ENCODE peak calls at places on chromosomes 12 and 14, in eight cellular contexts. Y is AG09309, D is astrocyte of the spinal cord, C is fibroblast of lung, O is colonic mucosa, W is astrocyte, Z is heart right ventricle, S is left ventricle myocardium inferior. B is an unnamed sample.

GRCh38 chr12:29796823-29797263 is 13.1 kb upstream of the TMTC1 start:
- DNase-seq in Y (peak), D (peak), C (peak), O (peak), W (peak), Z (peak), S (no peak), B (peak)

GRCh38 chr12:57803317-57803893 is 15.1 kb downstream of the AVIL start:
- DNase-seq in Y (peak), D (peak), C (peak), O (peak), W (no peak), Z (peak), S (peak), B (peak)

GRCh38 chr12:124286414-124286813 is 8.5 kb upstream of the RFLNA start:
- DNase-seq in Y (no peak), D (peak), C (peak), O (no peak), W (peak), Z (no peak), S (no peak), B (peak)

GRCh38 chr12:69007166-69007857 is 74.3 kb upstream of the CPM start:
- DNase-seq in Y (peak), D (peak), C (peak), O (peak), W (peak), Z (no peak), S (no peak), B (no peak)

GRCh38 chr12:125198647-125199046 is 133.4 kb downstream of the AACS start:
- DNase-seq in Y (no peak), D (no peak), C (no peak), O (no peak), W (no peak), Z (no peak), S (no peak), B (no peak)

GRCh38 chr14:101364503-101365328 is 196.6 kb upstream of the DIO3 start:
- DNase-seq in Y (no peak), D (no peak), C (no peak), O (peak), W (no peak), Z (no peak), S (no peak), B (no peak)

GRCh38 chr12:91326043-91327027 is 143.7 kb upstream of the DCN start:
- DNase-seq in Y (no peak), D (peak), C (peak), O (peak), W (peak), Z (peak), S (no peak), B (peak)

GRCh38 chr14:32382704-32383103 is 53.6 kb downstream of the AKAP6 start:
- DNase-seq in Y (no peak), D (peak), C (no peak), O (no peak), W (no peak), Z (no peak), S (no peak), B (peak)

GRCh38 chr12:65911321-65911720 is 87.0 kb downstream of the HMGA2 start:
- DNase-seq in Y (no peak), D (peak), C (peak), O (peak), W (no peak), Z (no peak), S (no peak), B (peak)

GRCh38 chr14:25086817-25087396 is 37.0 kb upstream of the STXBP6 start:
- DNase-seq in Y (no peak), D (no peak), C (no peak), O (no peak), W (no peak), Z (no peak), S (no peak), B (no peak)

GRCh38 chr12:93199831-93200236 is 177.9 kb upstream of the NUDT4 start:
- DNase-seq in Y (no peak), D (peak), C (peak), O (no peak), W (peak), Z (no peak), S (no peak), B (no peak)

GRCh38 chr12:67969134-67969782 is 20.0 kb upstream of the IFNG-AS1 start:
- DNase-seq in Y (no peak), D (no peak), C (peak), O (no peak), W (peak), Z (no peak), S (no peak), B (no peak)

GRCh38 chr14:89977668-89978067 is 21.9 kb downstream of the TDP1 start:
- DNase-seq in Y (no peak), D (no peak), C (no peak), O (no peak), W (no peak), Z (no peak), S (no peak), B (no peak)

GRCh38 chr12:22333186-22333745 is 1.2 kb downstream of the ST8SIA1 start:
- DNase-seq in Y (peak), D (peak), C (peak), O (no peak), W (peak), Z (no peak), S (no peak), B (no peak)

GRCh38 chr14:73787760-73788508 is 63.7 kb upstream of the PTGR2 start:
- DNase-seq in Y (no peak), D (peak), C (peak), O (no peak), W (peak), Z (no peak), S (no peak), B (no peak)

GRCh38 chr12:92503029-92503931 is 199.5 kb upstream of the PLEKHG7 start:
- DNase-seq in Y (no peak), D (no peak), C (no peak), O (no peak), W (no peak), Z (no peak), S (no peak), B (no peak)

GRCh38 chr14:101839236-101839635 is 77.7 kb downstream of the PPP2R5C start:
- DNase-seq in Y (no peak), D (no peak), C (no peak), O (no peak), W (no peak), Z (no peak), S (no peak), B (no peak)

DNA sequence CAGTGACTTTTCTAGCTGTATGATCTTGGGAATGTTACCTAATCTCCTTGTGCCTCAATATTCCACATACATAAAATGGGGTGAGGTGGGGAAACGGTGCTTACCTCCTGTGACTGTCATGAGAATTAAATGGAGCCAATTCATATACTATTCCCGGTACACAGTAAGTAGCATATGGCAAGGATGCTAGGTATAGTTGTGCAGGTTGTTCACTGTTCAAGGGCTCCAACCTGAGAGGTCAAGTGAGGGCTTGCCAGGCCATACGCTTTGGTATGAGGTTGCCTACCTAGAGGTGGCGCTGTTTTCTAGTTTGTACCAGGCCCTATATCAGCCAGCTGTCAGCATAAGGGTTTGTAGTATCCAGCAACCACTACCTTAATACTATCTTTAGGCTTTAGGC is 3.6 kb upstream of the BATF start:
- DNase-seq in Y (no peak), D (no peak), C (no peak), O (no peak), W (no peak), Z (no peak), S (no peak), B (no peak)
- TF ChIP-seq CTCF in Y (peak), D (peak), C (peak), O (no peak), W (no peak), Z (no peak), S (peak), B (no peak)

GRCh38 chr12:55657282-55657681 is 20.6 kb downstream of the OR10P1 start:
- DNase-seq in Y (no peak), D (no peak), C (no peak), O (no peak), W (no peak), Z (no peak), S (no peak), B (no peak)

GRCh38 chr12:55654506-55655224 is 18.0 kb downstream of the OR10P1 start:
- DNase-seq in Y (no peak), D (no peak), C (no peak), O (no peak), W (no peak), Z (no peak), S (no peak), B (no peak)

GRCh38 chr12:55651314-55651703 is 14.6 kb downstream of the OR10P1 start:
- DNase-seq in Y (no peak), D (no peak), C (no peak), O (no peak), W (no peak), Z (no peak), S (no peak), B (no peak)

GRCh38 chr12:55653031-55653430 is 16.3 kb downstream of the OR10P1 start:
- DNase-seq in Y (no peak), D (no peak), C (no peak), O (no peak), W (no peak), Z (no peak), S (no peak), B (no peak)

DNA sequence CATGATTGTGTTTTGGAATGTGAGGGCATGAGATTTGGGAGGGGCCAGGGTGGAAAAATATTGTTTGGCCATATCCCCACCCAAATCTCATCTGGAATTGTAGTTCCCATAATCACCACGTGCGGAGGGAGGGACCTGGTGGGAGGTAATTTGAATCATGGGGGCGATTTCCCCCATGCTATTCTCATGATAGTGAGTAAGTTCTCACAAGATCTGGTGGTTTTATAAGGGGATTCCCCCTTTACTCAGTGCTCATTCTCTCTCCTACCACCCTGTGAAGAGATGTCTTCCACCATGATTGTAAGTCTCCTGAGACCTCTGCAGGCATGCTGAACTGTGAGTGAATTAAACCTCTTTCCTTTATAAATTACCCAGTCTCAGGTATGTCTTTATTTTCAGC is 15.7 kb downstream of the OR10P1 start:
- DNase-seq in Y (no peak), D (no peak), C (no peak), O (no peak), W (no peak), Z (no peak), S (no peak), B (no peak)
- TF ChIP-seq CTCF in Y (no peak), D (no peak), C (no peak), O (no peak), W (no peak), Z (no peak), S (no peak), B (no peak)

DNA sequence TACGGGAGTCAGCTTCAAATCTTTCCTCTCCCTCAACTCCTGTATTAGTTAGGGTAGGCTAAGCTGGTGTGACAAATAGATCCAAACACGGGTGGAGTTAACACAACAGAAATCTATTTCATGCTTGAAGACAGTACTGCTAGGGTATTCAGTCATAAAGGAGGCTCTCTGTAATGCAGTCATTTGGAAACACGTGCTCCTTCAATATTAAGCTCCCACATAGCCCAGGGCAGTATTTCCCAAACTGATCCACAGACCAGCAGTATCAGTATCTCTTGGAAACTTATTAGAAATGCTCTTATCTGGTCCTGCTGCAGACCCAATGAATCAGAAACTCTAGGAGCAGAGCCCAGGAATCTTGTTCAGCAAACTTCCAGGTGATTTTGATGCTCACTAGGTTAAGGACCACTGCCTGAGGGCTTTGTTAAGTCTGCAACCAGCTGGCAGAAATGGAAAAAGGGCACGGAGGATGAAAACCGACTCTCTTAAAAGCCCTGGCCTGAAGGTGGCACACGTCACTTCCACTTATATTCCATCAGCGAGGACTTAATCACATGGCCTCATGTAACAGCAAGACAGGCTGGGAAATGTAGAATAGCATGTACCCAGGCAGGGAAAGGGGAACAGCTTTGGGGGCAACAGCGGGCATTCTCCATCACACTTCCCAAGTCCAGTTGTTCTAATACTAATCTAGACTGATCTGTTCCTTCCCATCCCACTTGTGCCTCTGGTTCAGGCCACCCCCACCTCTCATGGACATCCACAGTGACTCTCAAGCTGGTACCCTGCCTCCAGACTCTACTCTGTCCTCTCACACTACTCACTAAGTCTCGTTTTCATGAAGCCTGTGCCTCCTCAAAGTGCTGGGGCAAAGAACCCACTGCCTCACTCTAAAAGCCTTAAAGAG is 38.2 kb upstream of the RIC8B start:
- DNase-seq in Y (peak), D (no peak), C (no peak), O (no peak), W (no peak), Z (no peak), S (no peak), B (no peak)
- TF ChIP-seq CTCF in Y (peak), D (no peak), C (no peak), O (no peak), W (no peak), Z (no peak), S (no peak), B (no peak)

DNA sequence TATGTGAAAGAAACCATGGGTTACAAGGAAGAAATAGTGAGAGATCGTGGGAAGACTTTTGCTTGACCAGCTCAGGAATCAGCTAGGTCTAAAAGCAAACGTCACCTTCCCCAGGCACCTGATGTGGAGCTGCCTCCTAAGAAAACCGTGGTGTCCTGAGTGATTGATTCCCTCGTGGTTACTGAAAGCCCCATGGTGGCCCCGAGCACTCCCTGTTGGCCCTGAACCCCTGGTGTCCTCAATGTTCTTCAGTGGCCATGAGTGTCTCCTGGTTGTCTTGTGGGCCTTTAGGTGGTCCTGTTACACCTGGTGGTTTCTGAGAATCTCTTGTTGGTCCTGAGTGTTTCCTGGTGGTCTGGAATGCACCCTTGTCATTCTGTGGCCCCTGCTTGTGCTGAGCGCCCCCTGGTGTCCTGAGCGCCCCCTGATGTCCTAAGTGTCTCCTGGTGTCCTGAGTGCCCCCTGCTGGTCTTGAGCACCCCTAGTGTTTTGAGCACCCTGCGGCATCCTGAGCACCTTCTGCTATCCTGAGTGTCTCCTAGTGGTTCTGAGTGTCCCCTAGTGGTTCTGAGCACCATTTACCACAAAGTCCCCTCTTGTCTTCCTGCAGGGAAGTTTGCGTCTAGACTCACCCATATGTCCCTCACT is 518.7 kb downstream of the TMEM121 start:
- DNase-seq in Y (no peak), D (no peak), C (no peak), O (peak), W (no peak), Z (peak), S (no peak), B (peak)
- TF ChIP-seq CTCF in Y (peak), D (no peak), C (no peak), O (peak), W (no peak), Z (no peak), S (peak), B (peak)

GRCh38 chr14:20662968-20663731 is 21.2 kb upstream of the RNASE4 start:
- DNase-seq in Y (peak), D (peak), C (peak), O (peak), W (peak), Z (peak), S (no peak), B (peak)
- TF ChIP-seq CTCF in Y (peak), D (peak), C (peak), O (peak), W (no peak), Z (peak), S (peak), B (peak)

GRCh38 chr12:54021432-54022013 is 6.7 kb upstream of the HOXC6 start:
- DNase-seq in Y (no peak), D (no peak), C (no peak), O (no peak), W (no peak), Z (no peak), S (no peak), B (peak)
- TF ChIP-seq CTCF in Y (no peak), D (no peak), C (no peak), O (no peak), W (no peak), Z (no peak), S (no peak), B (no peak)

GRCh38 chr12:109443794-109444193 is 33.3 kb downstream of the KCTD10 start:
- DNase-seq in Y (no peak), D (no peak), C (no peak), O (no peak), W (no peak), Z (no peak), S (no peak), B (no peak)
- TF ChIP-seq CTCF in Y (no peak), D (no peak), C (no peak), O (no peak), W (no peak), Z (peak), S (peak), B (no peak)

GRCh38 chr12:1864456-1864855 is 44.1 kb downstream of the LRTM2 start:
- DNase-seq in Y (no peak), D (no peak), C (no peak), O (no peak), W (no peak), Z (no peak), S (no peak), B (no peak)
- TF ChIP-seq CTCF in Y (no peak), D (no peak), C (no peak), O (no peak), W (no peak), Z (no peak), S (no peak), B (no peak)

B was measured in Calu3.